ENCODE peak calls at places on chromosomes 1 and 21, in six cellular contexts. L, C, B, G, Q and N are unnamed samples.

GRCh38 chr1:226651732-226652105 is 87.4 kb downstream of the ITPKB start:
- DNase-seq in L (no peak), C (no peak), B (no peak), G (no peak), Q (no peak), N (no peak)

GRCh38 chr1:10507111-10507879 is 32.5 kb downstream of the PEX14 start:
- DNase-seq in L (peak; percentile 47), C (peak; percentile 63), B (peak; percentile 84), G (no peak), Q (no peak), N (peak; percentile 40)

GRCh38 chr1:26047278-26047874 is 1.5 kb upstream of the SLC30A2 start:
- DNase-seq in L (no peak), C (no peak), B (no peak), G (no peak), Q (no peak), N (no peak)

GRCh38 chr1:220485131-220485530 is 42.8 kb upstream of the MARK1 start:
- DNase-seq in L (no peak), C (no peak), B (no peak), G (no peak), Q (no peak), N (no peak)

GRCh38 chr1:40932004-40932403 is 47.5 kb upstream of the CTPS1 start:
- DNase-seq in L (no peak), C (no peak), B (peak; percentile 52), G (no peak), Q (no peak), N (no peak)

GRCh38 chr1:229203991-229204632 is 66.8 kb upstream of the RAB4A start:
- DNase-seq in L (no peak), C (no peak), B (no peak), G (no peak), Q (peak; percentile 44), N (no peak)

GRCh38 chr21:27132270-27132669 is 165.4 kb upstream of the ADAMTS5 start:
- DNase-seq in L (no peak), C (no peak), B (no peak), G (no peak), Q (no peak), N (no peak)

GRCh38 chr1:8419172-8419571 is 101.3 kb downstream of the SLC45A1 start:
- DNase-seq in L (no peak), C (no peak), B (no peak), G (no peak), Q (no peak), N (no peak)

GRCh38 chr1:174958396-174958795 is 41.4 kb upstream of the CACYBP start:
- DNase-seq in L (no peak), C (no peak), B (no peak), G (no peak), Q (no peak), N (no peak)

GRCh38 chr21:34986561-34987533 is 62.3 kb downstream of the RUNX1 start:
- DNase-seq in L (peak; percentile 20), C (no peak), B (peak; percentile 84), G (peak; percentile 72), Q (no peak), N (no peak)

GRCh38 chr1:30327370-30328099 is 395.9 kb downstream of the MATN1 start:
- DNase-seq in L (no peak), C (no peak), B (no peak), G (no peak), Q (peak; percentile 20), N (no peak)

GRCh38 chr1:234135501-234135900 is 231.0 kb downstream of the SLC35F3 start:
- DNase-seq in L (no peak), C (no peak), B (no peak), G (no peak), Q (no peak), N (no peak)

GRCh38 chr1:193283026-193283425 is 96.6 kb upstream of the B3GALT2 start:
- DNase-seq in L (no peak), C (no peak), B (no peak), G (no peak), Q (peak; percentile 52), N (no peak)

GRCh38 chr1:60857851-60858250 is 224.5 kb upstream of the NFIA start:
- DNase-seq in L (no peak), C (no peak), B (no peak), G (no peak), Q (no peak), N (no peak)

GRCh38 chr1:169110265-169110664 is 3.8 kb downstream of the ATP1B1 start:
- DNase-seq in L (no peak), C (no peak), B (no peak), G (no peak), Q (no peak), N (no peak)

GRCh38 chr1:3518256-3518655 is 63.8 kb downstream of the ARHGEF16 start:
- DNase-seq in L (no peak), C (peak; percentile 58), B (no peak), G (no peak), Q (peak; percentile 87), N (no peak)

GRCh38 chr1:224666911-224667310 is 50.8 kb downstream of the CNIH3 start:
- DNase-seq in L (no peak), C (no peak), B (no peak), G (no peak), Q (no peak), N (no peak)

GRCh38 chr1:82503805-82504204 is 703.1 kb downstream of the ADGRL2 start:
- DNase-seq in L (no peak), C (no peak), B (no peak), G (no peak), Q (no peak), N (no peak)

GRCh38 chr1:93437976-93438605 is 9.8 kb upstream of the FNBP1L start:
- DNase-seq in L (no peak), C (peak; percentile 22), B (peak; percentile 49), G (no peak), Q (no peak), N (no peak)

GRCh38 chr1:206935491-206936067 is 10.7 kb downstream of the PIGR start:
- DNase-seq in L (peak; percentile 60), C (peak; percentile 94), B (peak; percentile 69), G (no peak), Q (peak; percentile 83), N (no peak)

GRCh38 chr1:77797991-77798390 is 18.5 kb downstream of the MIGA1 start:
- DNase-seq in L (no peak), C (no peak), B (no peak), G (no peak), Q (no peak), N (no peak)

GRCh38 chr1:44524180-44524579 is 119.1 kb downstream of the RNF220 start:
- DNase-seq in L (no peak), C (no peak), B (no peak), G (no peak), Q (peak; percentile 80), N (no peak)

GRCh38 chr1:28246427-28246832 is 10.5 kb downstream of the ATP5IF1 start:
- DNase-seq in L (no peak), C (no peak), B (peak; percentile 78), G (peak; percentile 67), Q (no peak), N (no peak)

GRCh38 chr1:206891412-206891811 is 5.8 kb upstream of the IL24 start:
- DNase-seq in L (no peak), C (no peak), B (no peak), G (no peak), Q (peak; percentile 29), N (no peak)

GRCh38 chr1:201554167-201554600 is 15.3 kb downstream of the NAV1 start:
- DNase-seq in L (no peak), C (no peak), B (no peak), G (no peak), Q (no peak), N (no peak)
- TF ChIP-seq TAF1 in L (no peak), C (no peak), B (no peak), G (no peak), Q (no peak), N (no peak)

GRCh38 chr1:59631561-59631960 is 183.2 kb upstream of the HOOK1 start:
- DNase-seq in L (no peak), C (no peak), B (no peak), G (no peak), Q (no peak), N (no peak)
- TF ChIP-seq POLR2AphosphoS5 in L (no peak), C (no peak), B (no peak), G (no peak), Q (no peak), N (no peak)

GRCh38 chr1:84691139-84691783 is 1.0 kb upstream of the SSX2IP start:
- DNase-seq in L (no peak), C (no peak), B (no peak), G (no peak), Q (no peak), N (no peak)

GRCh38 chr1:84692391-84692790 is 2.1 kb upstream of the SSX2IP start:
- DNase-seq in L (no peak), C (no peak), B (no peak), G (no peak), Q (no peak), N (no peak)

GRCh38 chr1:84689514-84690396 is 506 bp downstream of the SSX2IP start:
- DNase-seq in L (no peak), C (no peak), B (peak; percentile 35), G (no peak), Q (peak; percentile 65), N (no peak)

GRCh38 chr1:84688461-84689061 is 1.7 kb downstream of the SSX2IP start:
- DNase-seq in L (no peak), C (peak; percentile 21), B (no peak), G (no peak), Q (no peak), N (no peak)

GRCh38 chr1:84690397-84691138 is at the start of gene SSX2IP:
- DNase-seq in L (peak; percentile 80), C (peak; percentile 100), B (peak; percentile 92), G (peak; percentile 65), Q (peak; percentile 100), N (peak; percentile 87)
- TF ChIP-seq POLR2A in L (no peak), C (peak; percentile 53), B (peak; percentile 59), G (peak; percentile 85), Q (no peak), N (no peak)

DNA sequence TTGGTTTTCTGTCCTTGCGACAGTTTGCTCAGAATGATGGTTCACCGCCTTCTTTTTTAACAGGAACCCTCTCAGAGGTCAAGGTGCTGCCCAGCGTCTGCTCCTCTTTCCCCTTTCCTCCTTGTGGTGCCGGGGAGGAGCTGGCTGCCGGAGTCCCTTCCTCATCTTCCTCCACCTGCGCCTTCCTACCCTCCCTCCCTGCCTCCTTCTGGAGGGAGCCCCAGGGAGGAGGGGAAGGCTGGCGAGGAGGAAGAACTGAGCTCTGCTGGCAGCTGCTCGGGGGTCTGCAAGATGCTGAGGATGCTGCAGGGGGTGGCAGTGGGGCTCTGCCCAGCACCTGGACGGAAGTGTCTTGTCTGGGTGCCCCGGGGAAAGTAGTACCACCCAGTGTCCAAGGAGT is 31.2 kb downstream of the BACE2 start:
- DNase-seq in L (no peak), C (no peak), B (no peak), G (no peak), Q (no peak), N (no peak)
- TF ChIP-seq TAF1 in L (no peak), C (no peak), B (no peak), G (no peak), Q (no peak), N (no peak)

DNA sequence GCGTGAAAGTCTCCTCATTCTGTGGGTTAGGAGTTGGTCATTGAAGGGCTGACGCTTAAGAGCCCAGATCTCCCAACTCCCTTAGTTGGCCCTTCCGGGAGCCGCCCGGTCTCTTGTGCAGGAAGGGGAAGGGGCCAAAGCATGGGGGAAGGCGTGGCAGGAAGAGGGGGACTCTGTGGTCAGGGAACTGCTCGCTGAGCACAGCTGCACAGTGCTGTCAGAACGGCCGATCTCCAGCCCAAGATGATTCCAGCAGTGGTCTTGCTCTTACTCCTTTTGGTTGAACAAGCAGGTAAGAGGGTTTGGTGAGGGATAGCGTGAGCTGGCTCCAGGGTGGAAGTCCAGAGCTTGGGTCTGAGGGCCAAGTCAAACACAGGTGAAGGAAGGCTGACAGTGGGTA is at the start of gene FCER1G:
- DNase-seq in L (no peak), C (no peak), B (no peak), G (no peak), Q (no peak), N (no peak)
- TF ChIP-seq POLR2AphosphoS5 in L (no peak), C (no peak), B (no peak), G (no peak), Q (no peak), N (no peak)

GRCh38 chr21:20998456-20998789 is 214 bp downstream of the NCAM2 start:
- DNase-seq in L (no peak), C (no peak), B (no peak), G (no peak), Q (no peak), N (no peak)
- TF ChIP-seq POLR2A in L (no peak), C (no peak), B (no peak), G (no peak), Q (no peak), N (no peak)